ENCODE peak calls at places on chromosomes 5 and 9, in five cellular contexts. One of them, this sample, is unnamed.

GRCh38 chr9:38622083-38622674 is 1.8 kb upstream of the ANKRD18A start:
- DNase-seq in AG20443: no peak
- DNase-seq in neural crest cell: peak
- DNase-seq in choroid plexus epithelial cell: no peak
- DNase-seq in CD4-positive, CD25-positive, alpha-beta regulatory T cell: no peak
- DNase-seq in this sample: no peak

GRCh38 chr9:76180541-76180940 is 213.7 kb downstream of the RFK start:
- DNase-seq in AG20443: peak
- DNase-seq in choroid plexus epithelial cell: peak
- DNase-seq in neural crest cell: no peak
- DNase-seq in CD4-positive, CD25-positive, alpha-beta regulatory T cell: no peak
- DNase-seq in this sample: no peak

GRCh38 chr9:21684831-21685362 is 117.5 kb upstream of the MTAP start:
- DNase-seq in CD4-positive, CD25-positive, alpha-beta regulatory T cell: no peak
- DNase-seq in choroid plexus epithelial cell: peak
- DNase-seq in neural crest cell: no peak
- DNase-seq in AG20443: no peak
- DNase-seq in this sample: no peak

GRCh38 chr5:14182761-14183160 is 39.6 kb downstream of the TRIO start:
- DNase-seq in choroid plexus epithelial cell: no peak
- DNase-seq in AG20443: no peak
- DNase-seq in neural crest cell: no peak
- DNase-seq in CD4-positive, CD25-positive, alpha-beta regulatory T cell: no peak
- DNase-seq in this sample: no peak

GRCh38 chr5:160166069-160166972 is 47.1 kb upstream of the PWWP2A start:
- DNase-seq in choroid plexus epithelial cell: no peak
- DNase-seq in neural crest cell: no peak
- DNase-seq in AG20443: no peak
- DNase-seq in CD4-positive, CD25-positive, alpha-beta regulatory T cell: no peak
- DNase-seq in this sample: no peak

GRCh38 chr9:132739705-132740310 is 69.5 kb downstream of the GTF3C4 start:
- DNase-seq in CD4-positive, CD25-positive, alpha-beta regulatory T cell: no peak
- DNase-seq in AG20443: no peak
- DNase-seq in choroid plexus epithelial cell: no peak
- DNase-seq in neural crest cell: no peak
- DNase-seq in this sample: no peak

GRCh38 chr5:68171101-68171558 is 44.4 kb upstream of the PIK3R1 start:
- DNase-seq in neural crest cell: no peak
- DNase-seq in choroid plexus epithelial cell: peak
- DNase-seq in CD4-positive, CD25-positive, alpha-beta regulatory T cell: no peak
- DNase-seq in AG20443: peak
- DNase-seq in this sample: no peak

GRCh38 chr9:90007516-90008430 is 403.0 kb downstream of the GADD45G start:
- DNase-seq in CD4-positive, CD25-positive, alpha-beta regulatory T cell: no peak
- DNase-seq in AG20443: peak
- DNase-seq in choroid plexus epithelial cell: peak
- DNase-seq in neural crest cell: no peak
- DNase-seq in this sample: no peak

GRCh38 chr5:5558593-5558992 is 136.1 kb downstream of the ICE1 start:
- DNase-seq in neural crest cell: no peak
- DNase-seq in choroid plexus epithelial cell: no peak
- DNase-seq in CD4-positive, CD25-positive, alpha-beta regulatory T cell: no peak
- DNase-seq in AG20443: no peak
- DNase-seq in this sample: no peak

GRCh38 chr5:158538506-158539074 is 561.1 kb downstream of the EBF1 start:
- DNase-seq in neural crest cell: no peak
- DNase-seq in AG20443: no peak
- DNase-seq in CD4-positive, CD25-positive, alpha-beta regulatory T cell: no peak
- DNase-seq in choroid plexus epithelial cell: no peak
- DNase-seq in this sample: no peak

GRCh38 chr9:89848060-89849040 is 243.5 kb downstream of the GADD45G start:
- DNase-seq in choroid plexus epithelial cell: no peak
- DNase-seq in neural crest cell: no peak
- DNase-seq in CD4-positive, CD25-positive, alpha-beta regulatory T cell: no peak
- DNase-seq in AG20443: no peak
- DNase-seq in this sample: no peak

GRCh38 chr5:147740864-147741263 is 41.7 kb downstream of the JAKMIP2 start:
- DNase-seq in choroid plexus epithelial cell: no peak
- DNase-seq in neural crest cell: no peak
- DNase-seq in AG20443: no peak
- DNase-seq in CD4-positive, CD25-positive, alpha-beta regulatory T cell: no peak
- DNase-seq in this sample: no peak

GRCh38 chr9:137390553-137391410 is 32.2 kb downstream of the EXD3 start:
- DNase-seq in neural crest cell: no peak
- DNase-seq in CD4-positive, CD25-positive, alpha-beta regulatory T cell: no peak
- DNase-seq in choroid plexus epithelial cell: no peak
- DNase-seq in AG20443: no peak
- DNase-seq in this sample: no peak

GRCh38 chr9:99748690-99749089 is 73.0 kb upstream of the NR4A3 start:
- DNase-seq in choroid plexus epithelial cell: peak
- DNase-seq in CD4-positive, CD25-positive, alpha-beta regulatory T cell: no peak
- DNase-seq in AG20443: no peak
- DNase-seq in neural crest cell: no peak
- DNase-seq in this sample: no peak

GRCh38 chr5:151571270-151572173 is 19.6 kb downstream of the FAT2 start:
- DNase-seq in AG20443: no peak
- DNase-seq in choroid plexus epithelial cell: no peak
- DNase-seq in neural crest cell: no peak
- DNase-seq in CD4-positive, CD25-positive, alpha-beta regulatory T cell: no peak
- DNase-seq in this sample: no peak

GRCh38 chr5:104095527-104095926 is 532.9 kb upstream of the NUDT12 start:
- DNase-seq in neural crest cell: no peak
- DNase-seq in choroid plexus epithelial cell: no peak
- DNase-seq in AG20443: no peak
- DNase-seq in CD4-positive, CD25-positive, alpha-beta regulatory T cell: no peak
- DNase-seq in this sample: peak

GRCh38 chr9:76027426-76027825 is 137.0 kb downstream of the PCSK5 start:
- DNase-seq in neural crest cell: no peak
- DNase-seq in choroid plexus epithelial cell: peak
- DNase-seq in CD4-positive, CD25-positive, alpha-beta regulatory T cell: peak
- DNase-seq in AG20443: peak
- DNase-seq in this sample: peak

GRCh38 chr5:124655943-124656459 is 90.4 kb downstream of the ZNF608 start:
- DNase-seq in choroid plexus epithelial cell: peak
- DNase-seq in CD4-positive, CD25-positive, alpha-beta regulatory T cell: no peak
- DNase-seq in AG20443: peak
- DNase-seq in neural crest cell: no peak
- DNase-seq in this sample: no peak

GRCh38 chr9:79741381-79741780 is 169.6 kb downstream of the TLE4 start:
- DNase-seq in neural crest cell: no peak
- DNase-seq in choroid plexus epithelial cell: peak
- DNase-seq in CD4-positive, CD25-positive, alpha-beta regulatory T cell: no peak
- DNase-seq in AG20443: no peak
- DNase-seq in this sample: no peak

GRCh38 chr9:87428659-87429058 is 69.0 kb upstream of the DAPK1 start:
- DNase-seq in choroid plexus epithelial cell: no peak
- DNase-seq in CD4-positive, CD25-positive, alpha-beta regulatory T cell: no peak
- DNase-seq in neural crest cell: no peak
- DNase-seq in AG20443: no peak
- DNase-seq in this sample: no peak

GRCh38 chr5:125823572-125823971 is 599.6 kb upstream of the GRAMD2B start:
- DNase-seq in choroid plexus epithelial cell: peak
- DNase-seq in AG20443: no peak
- DNase-seq in neural crest cell: no peak
- DNase-seq in CD4-positive, CD25-positive, alpha-beta regulatory T cell: no peak
- DNase-seq in this sample: no peak

GRCh38 chr5:133460172-133460758 is 152.1 kb downstream of the FSTL4 start:
- DNase-seq in choroid plexus epithelial cell: peak
- DNase-seq in neural crest cell: peak
- DNase-seq in CD4-positive, CD25-positive, alpha-beta regulatory T cell: no peak
- DNase-seq in AG20443: peak
- DNase-seq in this sample: no peak

GRCh38 chr5:65926893-65927292 is 518 bp downstream of the ERBIN start:
- DNase-seq in CD4-positive, CD25-positive, alpha-beta regulatory T cell: peak
- DNase-seq in choroid plexus epithelial cell: peak
- DNase-seq in AG20443: peak
- DNase-seq in neural crest cell: no peak
- DNase-seq in this sample: no peak

GRCh38 chr5:135458356-135458755 is 6.2 kb upstream of the TIFAB start:
- DNase-seq in neural crest cell: no peak
- DNase-seq in choroid plexus epithelial cell: peak
- DNase-seq in CD4-positive, CD25-positive, alpha-beta regulatory T cell: no peak
- DNase-seq in AG20443: no peak
- DNase-seq in this sample: no peak

GRCh38 chr9:38620483-38621433 is at the start of gene ANKRD18A:
- DNase-seq in choroid plexus epithelial cell: peak
- DNase-seq in neural crest cell: peak
- DNase-seq in AG20443: peak
- DNase-seq in CD4-positive, CD25-positive, alpha-beta regulatory T cell: peak
- DNase-seq in this sample: no peak

GRCh38 chr9:118554987-118555386 is 814.2 kb downstream of the BRINP1 start:
- DNase-seq in neural crest cell: no peak
- DNase-seq in choroid plexus epithelial cell: no peak
- DNase-seq in AG20443: no peak
- DNase-seq in CD4-positive, CD25-positive, alpha-beta regulatory T cell: no peak
- DNase-seq in this sample: no peak

GRCh38 chr9:106886111-106887046 is 23.4 kb downstream of the ZNF462 start:
- DNase-seq in AG20443: no peak
- DNase-seq in CD4-positive, CD25-positive, alpha-beta regulatory T cell: no peak
- DNase-seq in choroid plexus epithelial cell: no peak
- DNase-seq in neural crest cell: no peak
- DNase-seq in this sample: no peak

GRCh38 chr5:39518516-39518915 is 93.7 kb upstream of the DAB2 start:
- DNase-seq in CD4-positive, CD25-positive, alpha-beta regulatory T cell: no peak
- DNase-seq in neural crest cell: no peak
- DNase-seq in choroid plexus epithelial cell: peak
- DNase-seq in AG20443: peak
- DNase-seq in this sample: peak

GRCh38 chr5:112174959-112175594 is 244.0 kb downstream of the EPB41L4A start:
- DNase-seq in neural crest cell: peak
- DNase-seq in AG20443: peak
- DNase-seq in choroid plexus epithelial cell: peak
- DNase-seq in CD4-positive, CD25-positive, alpha-beta regulatory T cell: peak
- DNase-seq in this sample: peak

GRCh38 chr5:74636552-74636951 is 4.0 kb downstream of the ENC1 start:
- DNase-seq in choroid plexus epithelial cell: no peak
- DNase-seq in CD4-positive, CD25-positive, alpha-beta regulatory T cell: no peak
- DNase-seq in AG20443: no peak
- DNase-seq in neural crest cell: no peak
- DNase-seq in this sample: no peak